ENCODE peak calls at places on chromosomes 1 and 21, in four cellular contexts. One of them, this sample, is unnamed.

GRCh38 chr1:21842606-21843162 is 30.6 kb downstream of the LDLRAD2 start:
- DNase-seq in hepatocyte: no peak
- DNase-seq in uterus: no peak
- DNase-seq in ovary: no peak
- DNase-seq in this sample: no peak

GRCh38 chr1:111801071-111801850 is 45.6 kb downstream of the DDX20 start:
- DNase-seq in uterus: no peak
- DNase-seq in hepatocyte: no peak
- DNase-seq in ovary: no peak
- DNase-seq in this sample: no peak

GRCh38 chr1:168321945-168322344 is 41.3 kb downstream of the TBX19 start:
- DNase-seq in ovary: no peak
- DNase-seq in hepatocyte: peak; percentile 11
- DNase-seq in uterus: no peak
- DNase-seq in this sample: peak; percentile 59

GRCh38 chr1:30791853-30792252 is 34.3 kb upstream of the LAPTM5 start:
- DNase-seq in uterus: no peak
- DNase-seq in ovary: no peak
- DNase-seq in hepatocyte: no peak
- DNase-seq in this sample: no peak

GRCh38 chr1:93681549-93682412 is at the start of gene BCAR3:
- DNase-seq in uterus: peak; percentile 47
- DNase-seq in hepatocyte: peak; percentile 88
- DNase-seq in ovary: peak; percentile 76
- DNase-seq in this sample: peak; percentile 62

GRCh38 chr1:145891143-145891542 is 5.5 kb upstream of the ANKRD35 start:
- DNase-seq in hepatocyte: no peak
- DNase-seq in uterus: no peak
- DNase-seq in ovary: no peak
- DNase-seq in this sample: peak; percentile 76

GRCh38 chr1:17887646-17888395 is 132.7 kb downstream of the ACTL8 start:
- DNase-seq in uterus: no peak
- DNase-seq in ovary: no peak
- DNase-seq in hepatocyte: no peak
- DNase-seq in this sample: no peak

GRCh38 chr1:3741566-3742438 is 10.4 kb upstream of the CCDC27 start:
- DNase-seq in uterus: no peak
- DNase-seq in ovary: no peak
- DNase-seq in hepatocyte: no peak
- DNase-seq in this sample: no peak

GRCh38 chr1:207205613-207206009 is 101.6 kb downstream of the C4BPA start:
- DNase-seq in hepatocyte: no peak
- DNase-seq in uterus: no peak
- DNase-seq in ovary: no peak
- DNase-seq in this sample: no peak

GRCh38 chr1:25503551-25504426 is 39.6 kb upstream of the LDLRAP1 start:
- DNase-seq in hepatocyte: peak; percentile 61
- DNase-seq in ovary: peak; percentile 16
- DNase-seq in uterus: no peak
- DNase-seq in this sample: no peak

GRCh38 chr1:15005116-15005515 is 148.4 kb upstream of the TMEM51 start:
- DNase-seq in hepatocyte: no peak
- DNase-seq in uterus: no peak
- DNase-seq in ovary: no peak
- DNase-seq in this sample: peak; percentile 4

GRCh38 chr1:21814241-21814918 is 2.3 kb downstream of the LDLRAD2 start:
- DNase-seq in uterus: no peak
- DNase-seq in ovary: peak; percentile 45
- DNase-seq in hepatocyte: peak; percentile 64
- DNase-seq in this sample: no peak

GRCh38 chr1:21344750-21345443 is 54.6 kb upstream of the ECE1 start:
- DNase-seq in uterus: no peak
- DNase-seq in ovary: peak; percentile 64
- DNase-seq in hepatocyte: no peak
- DNase-seq in this sample: no peak

GRCh38 chr21:41537356-41537755 is 29.4 kb upstream of the TMPRSS2 start:
- DNase-seq in ovary: no peak
- DNase-seq in uterus: no peak
- DNase-seq in hepatocyte: no peak
- DNase-seq in this sample: peak; percentile 3

GRCh38 chr1:116331523-116331922 is 41.5 kb upstream of the ATP1A1 start:
- DNase-seq in ovary: no peak
- DNase-seq in uterus: no peak
- DNase-seq in hepatocyte: no peak
- DNase-seq in this sample: no peak

GRCh38 chr1:87706779-87707228 is 378.1 kb downstream of the LMO4 start:
- DNase-seq in hepatocyte: no peak
- DNase-seq in uterus: no peak
- DNase-seq in ovary: no peak
- DNase-seq in this sample: no peak

GRCh38 chr1:229640455-229640854 is 14.4 kb downstream of the URB2 start:
- DNase-seq in hepatocyte: no peak
- DNase-seq in uterus: no peak
- DNase-seq in ovary: no peak
- DNase-seq in this sample: no peak

GRCh38 chr1:207251066-207251465 is 70.4 kb upstream of the CD55 start:
- DNase-seq in uterus: no peak
- DNase-seq in hepatocyte: no peak
- DNase-seq in ovary: no peak
- DNase-seq in this sample: peak; percentile 2

GRCh38 chr1:152912471-152912870 is 4.1 kb downstream of the IVL start:
- DNase-seq in uterus: no peak
- DNase-seq in ovary: no peak
- DNase-seq in hepatocyte: no peak
- DNase-seq in this sample: no peak

GRCh38 chr1:218865591-218865990 is 308.1 kb upstream of the LYPLAL1 start:
- DNase-seq in hepatocyte: peak; percentile 23
- DNase-seq in uterus: no peak
- DNase-seq in ovary: no peak
- DNase-seq in this sample: peak; percentile 52

GRCh38 chr1:159791461-159791860 is 10.7 kb downstream of the DUSP23 start:
- DNase-seq in ovary: no peak
- DNase-seq in hepatocyte: no peak
- DNase-seq in uterus: no peak
- DNase-seq in this sample: no peak

GRCh38 chr1:180234369-180235076 is 4.5 kb downstream of the LHX4 start:
- DNase-seq in ovary: no peak
- DNase-seq in hepatocyte: no peak
- DNase-seq in uterus: no peak
- DNase-seq in this sample: no peak

GRCh38 chr1:174157157-174157806 is 2.0 kb upstream of the RABGAP1L start:
- DNase-seq in ovary: no peak
- DNase-seq in uterus: no peak
- DNase-seq in hepatocyte: no peak
- DNase-seq in this sample: no peak

GRCh38 chr1:35925741-35926140 is 5.2 kb upstream of the AGO3 start:
- DNase-seq in uterus: no peak
- DNase-seq in hepatocyte: no peak
- DNase-seq in ovary: no peak
- DNase-seq in this sample: peak; percentile 28

GRCh38 chr1:151309851-151310323 is 17.3 kb downstream of the PI4KB start:
- DNase-seq in uterus: no peak
- DNase-seq in hepatocyte: peak; percentile 59
- DNase-seq in ovary: peak; percentile 61
- DNase-seq in this sample: peak; percentile 69

GRCh38 chr1:1219341-1219740 is 5.4 kb upstream of the TNFRSF4 start:
- DNase-seq in uterus: no peak
- DNase-seq in ovary: no peak
- DNase-seq in hepatocyte: no peak
- DNase-seq in this sample: no peak

GRCh38 chr1:76944942-76945341 is 77.7 kb downstream of the ST6GALNAC5 start:
- DNase-seq in uterus: no peak
- DNase-seq in ovary: no peak
- DNase-seq in hepatocyte: no peak
- DNase-seq in this sample: no peak

GRCh38 chr1:183163311-183163710 is 22.8 kb upstream of the LAMC2 start:
- DNase-seq in hepatocyte: no peak
- DNase-seq in ovary: no peak
- DNase-seq in uterus: no peak
- DNase-seq in this sample: peak; percentile 93

GRCh38 chr1:6507461-6507911 is 16.0 kb upstream of the PLEKHG5 start:
- DNase-seq in hepatocyte: no peak
- DNase-seq in uterus: no peak
- DNase-seq in ovary: no peak
- DNase-seq in this sample: no peak

GRCh38 chr1:100034465-100034864 is 64.7 kb downstream of the SLC35A3 start:
- DNase-seq in ovary: no peak
- DNase-seq in uterus: no peak
- DNase-seq in hepatocyte: peak; percentile 28
- DNase-seq in this sample: peak; percentile 47

GRCh38 chr1:9085306-9085940 is 16.0 kb upstream of the SLC2A5 start:
- DNase-seq in ovary: no peak
- DNase-seq in hepatocyte: no peak
- DNase-seq in uterus: no peak
- DNase-seq in this sample: no peak

GRCh38 chr1:15296602-15297321 is 49.7 kb downstream of the FHAD1 start:
- DNase-seq in uterus: no peak
- DNase-seq in ovary: no peak
- DNase-seq in hepatocyte: no peak
- DNase-seq in this sample: no peak

GRCh38 chr1:4792565-4792964 is 138.2 kb downstream of the AJAP1 start:
- DNase-seq in ovary: no peak
- DNase-seq in hepatocyte: no peak
- DNase-seq in uterus: no peak
- DNase-seq in this sample: no peak

GRCh38 chr1:216705686-216706085 is 17.5 kb downstream of the ESRRG start:
- DNase-seq in hepatocyte: no peak
- DNase-seq in uterus: no peak
- DNase-seq in ovary: no peak
- DNase-seq in this sample: no peak

GRCh38 chr1:28297826-28298225 is 31.0 kb upstream of the MED18 start:
- DNase-seq in uterus: no peak
- DNase-seq in hepatocyte: no peak
- DNase-seq in ovary: no peak
- DNase-seq in this sample: no peak

GRCh38 chr1:203440780-203441179 is 34.8 kb upstream of the PRELP start:
- DNase-seq in uterus: peak; percentile 86
- DNase-seq in hepatocyte: peak; percentile 80
- DNase-seq in ovary: peak; percentile 77
- DNase-seq in this sample: peak; percentile 58
- TF ChIP-seq CTCF in uterus: peak; percentile 66
- TF ChIP-seq CTCF in hepatocyte: peak; percentile 55
- TF ChIP-seq CTCF in ovary: peak; percentile 77
- TF ChIP-seq CTCF in this sample: peak; percentile 48

DNA sequence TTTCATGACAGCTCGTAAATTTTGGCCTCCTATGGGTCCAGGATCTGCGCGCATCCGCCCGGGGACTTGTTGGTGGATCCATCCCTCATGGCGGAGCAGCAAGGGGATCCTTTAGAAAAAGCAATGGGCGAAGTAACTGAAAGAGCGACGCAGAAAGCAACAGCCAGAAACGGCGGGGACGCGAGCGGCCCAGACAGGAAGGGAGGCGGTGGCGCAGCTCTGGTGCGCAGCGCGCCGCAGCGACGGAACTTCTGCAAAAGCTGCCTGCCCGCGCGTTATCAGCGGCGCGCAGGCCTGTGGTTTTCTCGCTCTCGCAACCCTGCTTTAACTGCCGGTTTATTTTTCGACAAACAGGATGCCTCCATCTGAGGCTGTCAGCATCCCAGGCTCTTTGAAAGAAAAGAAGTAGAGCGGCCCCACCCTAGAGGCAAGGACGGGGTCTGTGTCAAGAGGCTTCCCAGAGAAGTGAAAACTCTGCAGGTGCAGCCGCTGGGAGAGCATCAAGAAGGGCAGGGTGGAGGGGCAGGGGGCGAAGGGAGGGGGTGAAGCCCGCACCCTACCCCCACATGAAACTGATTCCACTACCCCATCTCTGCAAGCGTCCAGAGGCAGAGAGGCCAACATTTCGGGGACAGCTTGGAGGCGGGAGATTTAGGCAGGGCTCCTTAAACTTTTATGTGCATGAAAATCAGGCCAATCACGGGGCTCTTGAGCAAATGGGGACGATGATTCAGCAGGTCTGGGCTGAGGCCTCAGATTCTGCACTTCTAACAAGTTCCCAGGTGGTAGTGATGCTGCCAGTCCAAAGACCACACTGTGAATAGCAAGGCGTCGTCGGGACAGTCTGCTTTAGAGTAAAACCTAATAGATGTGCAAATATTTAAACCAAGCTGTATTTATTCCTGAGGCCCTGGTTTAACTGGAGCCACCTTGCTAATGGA is 22.2 kb downstream of the RUNX1 start:
- DNase-seq in uterus: no peak
- DNase-seq in ovary: peak; percentile 21
- DNase-seq in hepatocyte: peak; percentile 73
- DNase-seq in this sample: no peak
- H3K4me3 ChIP-seq in uterus: no peak overlapping the region
- H3K4me3 ChIP-seq in ovary: no peak overlapping the region
- H3K4me3 ChIP-seq in hepatocyte: no peak overlapping the region
- H3K4me3 ChIP-seq in this sample: no peak overlapping the region

GRCh38 chr1:112955678-112956502 is at the start of gene SLC16A1:
- DNase-seq in ovary: peak; percentile 93
- DNase-seq in hepatocyte: peak; percentile 96
- DNase-seq in uterus: peak; percentile 94
- DNase-seq in this sample: peak; percentile 87
- TF ChIP-seq CTCF in ovary: peak; percentile 27
- TF ChIP-seq CTCF in hepatocyte: peak; percentile 43
- TF ChIP-seq CTCF in uterus: no peak
- TF ChIP-seq CTCF in this sample: no peak

GRCh38 chr1:198556969-198557368 is 16.5 kb upstream of the ATP6V1G3 start:
- DNase-seq in uterus: no peak
- DNase-seq in ovary: no peak
- DNase-seq in hepatocyte: no peak
- DNase-seq in this sample: no peak
- H3K4me3 ChIP-seq in uterus: no peak overlapping the region
- H3K4me3 ChIP-seq in ovary: no peak overlapping the region
- H3K4me3 ChIP-seq in hepatocyte: no peak overlapping the region
- H3K4me3 ChIP-seq in this sample: no peak overlapping the region